ENCODE peak calls at places on chromosomes 2 and 18, in four cellular contexts. N is HepG2, Y is GM12891, F is GM12878. J is an unnamed sample.

GRCh38 chr2:164620873-164621760 is at the start of gene GRB14:
- DNase-seq in N (peak; percentile 32), Y (no peak), F (no peak), J (peak; percentile 8)

GRCh38 chr2:99140056-99140859 is 1.2 kb upstream of the C2orf15 start:
- DNase-seq in N (peak; percentile 39), Y (no peak), F (no peak), J (no peak)

GRCh38 chr2:39093208-39093898 is 27.5 kb downstream of the SOS1 start:
- DNase-seq in N (no peak), Y (no peak), F (no peak), J (no peak)

GRCh38 chr2:197538412-197538811 is 22.5 kb downstream of the MOB4 start:
- DNase-seq in N (no peak), Y (no peak), F (no peak), J (no peak)

GRCh38 chr2:219726916-219727315 is 99.5 kb downstream of the SLC4A3 start:
- DNase-seq in N (no peak), Y (no peak), F (no peak), J (no peak)

GRCh38 chr2:25215948-25216679 is 47.7 kb upstream of the POMC start:
- DNase-seq in N (no peak), Y (peak; percentile 89), F (no peak), J (peak; percentile 93)

GRCh38 chr2:197368412-197368811 is 57.8 kb upstream of the ANKRD44 start:
- DNase-seq in N (no peak), Y (no peak), F (no peak), J (no peak)

GRCh38 chr2:181357979-181358378 is 99.2 kb upstream of the ITGA4 start:
- DNase-seq in N (no peak), Y (no peak), F (no peak), J (no peak)

GRCh38 chr2:12807907-12808810 is 91.4 kb downstream of the TRIB2 start:
- DNase-seq in N (no peak), Y (no peak), F (no peak), J (no peak)

GRCh38 chr2:232896700-232897385 is 26.8 kb downstream of the SNORC start:
- DNase-seq in N (no peak), Y (no peak), F (no peak), J (no peak)

GRCh38 chr2:73839653-73840411 is 11.1 kb downstream of the STAMBP start:
- DNase-seq in N (no peak), Y (no peak), F (no peak), J (no peak)

GRCh38 chr18:37538526-37539205 is 26.9 kb downstream of the CELF4 start:
- DNase-seq in N (no peak), Y (no peak), F (no peak), J (no peak)

DNA sequence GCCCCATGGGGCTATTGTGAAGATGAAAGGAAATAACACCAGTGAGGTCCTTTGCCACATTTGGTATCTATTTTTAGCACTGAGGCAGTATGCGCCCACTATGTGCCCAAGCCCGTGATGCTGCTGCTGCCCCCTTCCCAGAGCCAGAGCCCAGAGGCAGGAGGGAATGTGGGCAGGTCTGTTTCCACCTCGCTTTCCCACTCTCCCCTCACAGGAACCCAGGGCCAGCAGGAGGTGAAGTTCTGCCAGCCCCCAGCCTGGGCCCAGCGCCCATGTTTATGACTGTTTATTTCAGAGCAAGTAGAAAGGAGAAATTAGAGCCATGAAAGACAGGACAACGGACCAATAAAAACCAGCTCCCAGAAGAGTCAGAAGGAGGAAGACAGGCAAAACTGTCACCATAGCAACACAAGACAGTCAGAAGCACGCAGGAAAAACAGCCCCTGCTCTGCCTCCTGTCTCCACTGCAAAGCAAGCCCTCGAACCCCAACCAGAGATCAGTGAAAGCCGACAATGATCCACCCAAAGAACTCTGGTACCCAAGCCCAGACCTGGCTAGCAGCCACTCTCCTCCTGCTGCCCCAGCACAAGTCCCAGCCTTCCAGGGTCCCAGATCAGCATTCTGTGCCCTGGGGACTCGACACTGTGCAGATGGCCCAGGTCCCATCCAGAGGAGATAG is 1.4 kb downstream of the CYRIA start:
- DNase-seq in N (no peak), Y (no peak), F (no peak), J (no peak)
- TF ChIP-seq POLR2A in N (no peak), Y (no peak), F (no peak), J (no peak)

GRCh38 chr18:76806301-76806700 is 16.1 kb upstream of the ZNF236 start:
- DNase-seq in N (no peak), Y (no peak), F (no peak), J (no peak)

GRCh38 chr18:76803413-76803812 is 18.9 kb upstream of the ZNF236 start:
- DNase-seq in N (no peak), Y (no peak), F (no peak), J (no peak)

GRCh38 chr18:76805221-76805620 is 17.1 kb upstream of the ZNF236 start:
- DNase-seq in N (peak; percentile 38), Y (no peak), F (no peak), J (no peak)

GRCh38 chr18:76803814-76804213 is 18.5 kb upstream of the ZNF236 start:
- DNase-seq in N (peak; percentile 44), Y (peak; percentile 45), F (peak; percentile 51), J (peak; percentile 46)

GRCh38 chr18:76801567-76802505 is 20.5 kb upstream of the ZNF236 start:
- DNase-seq in N (peak; percentile 24), Y (peak; percentile 88), F (no peak), J (peak; percentile 85)
- TF ChIP-seq TAF1 in N (no peak), Y (no peak), F (no peak), J (no peak)

DNA sequence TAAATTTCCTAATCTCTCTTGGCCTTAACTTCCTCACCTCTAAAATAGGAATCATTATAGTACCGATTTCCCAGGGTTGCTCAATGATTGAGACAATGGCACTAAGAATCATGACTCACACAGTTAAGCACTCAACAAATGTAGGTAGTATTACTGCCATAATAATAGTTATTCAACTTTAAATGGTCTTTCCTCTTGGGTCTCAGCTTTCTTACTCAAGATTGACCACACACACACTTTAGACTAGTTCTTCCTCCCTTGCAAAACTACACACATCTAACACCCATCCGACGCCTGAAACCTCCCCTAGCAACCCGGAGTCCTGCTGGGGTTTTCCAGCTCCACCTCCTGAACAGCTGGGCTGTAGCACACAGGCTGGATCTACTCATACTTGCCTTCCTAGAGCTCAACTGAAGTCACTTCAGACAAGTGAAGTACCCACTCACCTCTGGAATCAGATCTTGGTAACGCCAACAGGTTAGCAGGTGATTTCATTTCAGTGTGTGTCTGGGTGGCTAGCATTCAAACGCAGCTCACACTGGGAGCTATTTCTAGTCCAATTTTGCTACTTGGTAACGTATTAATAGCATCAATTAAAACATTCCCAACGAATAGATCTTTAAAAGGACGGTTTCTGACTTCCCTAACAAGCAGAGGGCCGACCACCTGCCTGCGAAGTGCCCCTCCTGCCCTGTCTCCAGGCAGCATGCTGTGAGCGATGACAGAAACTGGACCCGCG is 1.2 kb downstream of the UXS1 start:
- DNase-seq in N (peak; percentile 43), Y (peak; percentile 37), F (peak; percentile 47), J (peak; percentile 31)
- TF ChIP-seq POLR2AphosphoS5 in N (no peak), Y (no peak), F (peak; percentile 82), J (peak; percentile 65)

DNA sequence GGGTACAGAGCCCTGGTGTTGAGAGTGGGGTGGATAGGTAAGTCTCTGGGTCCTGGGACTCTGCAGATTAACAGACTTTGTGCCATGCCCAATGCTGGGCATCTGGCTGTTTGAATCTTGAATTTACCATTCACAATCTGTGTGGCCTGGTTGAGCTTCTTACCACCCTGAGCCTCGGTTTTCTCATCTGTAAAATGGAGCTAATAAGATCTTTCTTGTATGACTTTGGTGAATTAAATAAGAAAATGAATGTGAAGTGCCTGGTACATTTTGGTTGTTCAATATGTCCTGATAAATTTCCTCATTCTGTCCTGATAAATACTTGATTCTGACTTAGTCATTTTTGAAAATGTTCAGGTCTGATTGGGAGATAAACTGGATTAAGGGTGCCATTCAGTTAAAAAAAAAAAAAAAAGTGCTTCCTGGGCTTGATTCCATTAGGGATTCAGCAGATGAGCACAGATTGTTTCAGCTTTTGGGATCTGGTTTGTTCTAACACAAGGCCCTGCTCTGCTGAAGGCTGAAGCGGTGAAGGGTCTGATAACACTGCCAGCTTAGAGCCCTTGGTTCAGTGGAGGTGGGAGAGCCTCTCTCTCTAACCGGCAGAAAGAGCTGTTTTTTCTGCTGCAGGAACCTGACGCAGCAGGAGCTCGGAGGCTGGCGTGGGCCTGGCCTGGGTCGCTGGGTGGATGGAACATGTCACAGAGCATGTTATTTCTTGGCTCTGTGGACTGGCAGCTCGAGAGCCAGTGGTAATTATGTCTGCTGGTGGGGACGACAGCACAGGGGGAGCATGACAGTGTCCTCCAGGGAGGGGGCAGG is 84.5 kb upstream of the MCFD2 start:
- DNase-seq in N (no peak), Y (no peak), F (no peak), J (no peak)
- TF ChIP-seq POLR2A in N (no peak), Y (no peak), F (peak; percentile 12), J (no peak)

DNA sequence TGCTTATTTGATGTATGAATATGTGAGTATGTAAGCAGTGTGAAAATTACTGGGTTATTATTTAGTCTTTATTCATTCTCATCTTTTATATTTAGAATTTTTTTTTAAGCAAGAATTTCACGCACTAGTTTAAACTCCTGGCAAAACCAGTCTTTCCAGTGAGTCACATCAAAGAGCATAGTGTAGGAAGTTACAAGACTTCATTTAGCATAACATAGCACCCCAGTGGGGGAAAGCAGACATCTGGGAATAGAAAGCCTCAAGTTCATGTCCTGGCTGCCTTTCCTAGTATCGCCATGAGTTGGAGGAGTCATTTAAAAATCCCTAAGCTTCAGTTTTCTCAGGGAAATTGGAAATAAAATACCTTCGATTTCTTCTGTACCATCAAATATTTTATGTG is 408.3 kb downstream of the NUP35 start:
- DNase-seq in N (no peak), Y (no peak), F (no peak), J (no peak)
- TF ChIP-seq TAF1 in N (no peak), Y (no peak), F (no peak), J (no peak)

GRCh38 chr2:175605599-175605988 is 396.5 kb downstream of the LNPK start:
- DNase-seq in N (peak; percentile 77), Y (no peak), F (no peak), J (no peak)

GRCh38 chr2:175595139-175595538 is 406.9 kb downstream of the LNPK start:
- DNase-seq in N (peak; percentile 27), Y (no peak), F (no peak), J (no peak)

GRCh38 chr2:175601969-175602368 is 400.1 kb downstream of the LNPK start:
- DNase-seq in N (no peak), Y (no peak), F (no peak), J (no peak)

GRCh38 chr2:175597286-175597685 is 404.8 kb downstream of the LNPK start:
- DNase-seq in N (no peak), Y (no peak), F (no peak), J (no peak)

DNA sequence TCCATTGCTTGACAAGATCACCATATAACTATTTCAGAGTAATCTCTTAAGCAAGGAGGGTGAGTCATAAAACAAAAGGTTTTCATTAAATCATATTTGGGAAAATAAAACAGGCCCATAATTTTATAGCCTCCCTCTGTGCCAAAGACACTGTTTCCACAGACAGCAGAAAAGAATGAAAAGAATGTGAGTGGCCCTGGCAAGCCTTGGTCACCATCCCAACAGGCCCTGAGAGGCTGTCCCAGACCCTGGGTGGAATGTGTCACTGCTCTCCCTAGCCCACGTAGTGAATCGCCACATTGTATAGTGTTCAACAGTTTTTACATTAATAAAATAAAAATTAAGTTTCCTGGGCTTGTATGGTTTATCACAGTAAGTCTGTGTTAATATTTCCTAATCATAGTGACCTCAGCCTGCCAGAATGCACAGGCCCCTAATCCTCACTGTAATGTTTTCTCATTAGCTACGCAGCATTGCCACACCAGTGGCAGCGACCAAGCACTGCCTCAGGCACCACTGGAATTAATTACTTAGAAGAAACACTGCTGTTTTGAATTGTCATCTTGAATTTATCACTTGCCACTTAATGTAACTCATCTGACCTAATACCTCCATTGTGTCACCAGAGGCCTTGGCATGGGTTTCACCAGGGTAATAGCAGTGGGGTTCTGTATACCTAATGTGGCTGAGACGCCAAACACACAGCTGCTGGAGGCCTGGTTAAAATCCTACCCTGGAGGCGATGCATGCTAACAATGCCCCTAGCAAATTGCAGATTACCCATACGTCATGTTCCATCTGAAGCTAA is 401.8 kb downstream of the LNPK start:
- DNase-seq in N (no peak), Y (no peak), F (no peak), J (no peak)
- TF ChIP-seq POLR2AphosphoS5 in N (no peak), Y (no peak), F (no peak), J (no peak)

J was measured in GM12892.